ENCODE peak calls at places on chromosomes 5 and 9, in five cellular contexts. O, V, B, A and R are unnamed samples.
A peak's percentile ranks its signal among the peaks of the same experiment; 100 is the strongest.

GRCh38 chr9:14452539-14452938 is 138.6 kb upstream of the NFIB start:
- DNase-seq in B (no peak), O (no peak), V (no peak), A (no peak), R (no peak)

GRCh38 chr9:37034320-37034937 is 361 bp upstream of the PAX5 start:
- DNase-seq in B (peak; percentile 39), A (no peak), V (no peak), O (no peak), R (no peak)

GRCh38 chr5:159113405-159113804 is 13.7 kb upstream of the EBF1 start:
- DNase-seq in O (no peak), B (no peak), A (no peak), V (no peak), R (no peak)

GRCh38 chr5:63125392-63125791 is 546.8 kb downstream of the LRRC70 start:
- DNase-seq in O (no peak), V (no peak), A (no peak), B (no peak), R (no peak)

GRCh38 chr9:127904888-127905728 is 5.7 kb upstream of the ST6GALNAC6 start:
- DNase-seq in O (no peak), A (no peak), V (no peak), B (peak; percentile 80), R (no peak)

GRCh38 chr5:180873628-180874520 is 12.8 kb upstream of the ZFP62 start:
- DNase-seq in V (no peak), O (no peak), A (no peak), B (peak; percentile 40), R (no peak)

GRCh38 chr5:78534148-78535009 is 114.2 kb downstream of the LHFPL2 start:
- DNase-seq in O (no peak), B (no peak), V (no peak), A (no peak), R (no peak)

GRCh38 chr5:90528704-90529233 is 615 bp downstream of the LYSMD3 start:
- DNase-seq in V (peak; percentile 54), O (no peak), B (no peak), A (no peak), R (no peak)

GRCh38 chr5:154053468-154053867 is 14.7 kb downstream of the MFAP3 start:
- DNase-seq in O (no peak), B (no peak), A (no peak), V (no peak), R (no peak)

GRCh38 chr5:32677023-32677422 is 34.1 kb upstream of the NPR3 start:
- DNase-seq in A (no peak), O (no peak), B (no peak), V (no peak), R (no peak)

GRCh38 chr9:1216532-1216931 is 166.4 kb downstream of the DMRT2 start:
- DNase-seq in O (no peak), B (no peak), A (no peak), V (no peak), R (no peak)

GRCh38 chr5:141800629-141801028 is 77.6 kb downstream of the PCDH1 start:
- DNase-seq in A (no peak), V (no peak), O (no peak), B (no peak), R (no peak)

GRCh38 chr5:126054593-126055347 is 368.4 kb upstream of the GRAMD2B start:
- DNase-seq in V (no peak), B (no peak), O (no peak), A (no peak), R (no peak)

GRCh38 chr9:15142903-15143534 is 164.0 kb downstream of the TTC39B start:
- DNase-seq in O (no peak), A (no peak), V (peak; percentile 72), B (no peak), R (no peak)

GRCh38 chr9:105176194-105176593 is 68.3 kb upstream of the SLC44A1 start:
- DNase-seq in A (no peak), V (no peak), B (no peak), O (no peak), R (no peak)

GRCh38 chr9:86175223-86175622 is 75.9 kb upstream of the GOLM1 start:
- DNase-seq in A (no peak), B (no peak), V (no peak), O (no peak), R (no peak)

GRCh38 chr9:108271236-108271635 is 584.5 kb downstream of the ACTL7B start:
- DNase-seq in O (no peak), V (no peak), B (no peak), A (no peak), R (no peak)

GRCh38 chr5:162473051-162473714 is 405.6 kb downstream of the GABRG2 start:
- DNase-seq in V (no peak), O (no peak), B (no peak), A (no peak), R (no peak)

GRCh38 chr9:13970018-13970417 is 343.9 kb downstream of the NFIB start:
- DNase-seq in O (no peak), B (no peak), V (no peak), A (no peak), R (no peak)

GRCh38 chr9:77486968-77487367 is 161.2 kb downstream of the GNA14 start:
- DNase-seq in A (no peak), O (no peak), V (no peak), B (no peak), R (no peak)

GRCh38 chr5:60382761-60383160 is 317.2 kb downstream of the DEPDC1B start:
- DNase-seq in O (no peak), V (peak; percentile 31), B (no peak), A (no peak), R (no peak)
- TF ChIP-seq CTCF in O (peak; percentile 29), V (no peak), B (no peak), A (peak; percentile 18), R (no peak)

GRCh38 chr5:159448-160172 is 31.7 kb upstream of the LRRC14B start:
- DNase-seq in B (no peak), V (no peak), A (peak; percentile 18), O (peak; percentile 39), R (peak; percentile 9)

GRCh38 chr5:161541-162110 is 29.7 kb upstream of the LRRC14B start:
- DNase-seq in B (no peak), V (no peak), O (peak; percentile 27), A (peak; percentile 37), R (no peak)

GRCh38 chr5:162190-162564 is 29.1 kb upstream of the LRRC14B start:
- DNase-seq in B (no peak), A (peak; percentile 33), V (no peak), O (no peak), R (no peak)

GRCh38 chr5:160173-160510 is 31.2 kb upstream of the LRRC14B start:
- DNase-seq in A (peak; percentile 24), O (peak; percentile 23), B (no peak), V (no peak), R (peak; percentile 10)

DNA sequence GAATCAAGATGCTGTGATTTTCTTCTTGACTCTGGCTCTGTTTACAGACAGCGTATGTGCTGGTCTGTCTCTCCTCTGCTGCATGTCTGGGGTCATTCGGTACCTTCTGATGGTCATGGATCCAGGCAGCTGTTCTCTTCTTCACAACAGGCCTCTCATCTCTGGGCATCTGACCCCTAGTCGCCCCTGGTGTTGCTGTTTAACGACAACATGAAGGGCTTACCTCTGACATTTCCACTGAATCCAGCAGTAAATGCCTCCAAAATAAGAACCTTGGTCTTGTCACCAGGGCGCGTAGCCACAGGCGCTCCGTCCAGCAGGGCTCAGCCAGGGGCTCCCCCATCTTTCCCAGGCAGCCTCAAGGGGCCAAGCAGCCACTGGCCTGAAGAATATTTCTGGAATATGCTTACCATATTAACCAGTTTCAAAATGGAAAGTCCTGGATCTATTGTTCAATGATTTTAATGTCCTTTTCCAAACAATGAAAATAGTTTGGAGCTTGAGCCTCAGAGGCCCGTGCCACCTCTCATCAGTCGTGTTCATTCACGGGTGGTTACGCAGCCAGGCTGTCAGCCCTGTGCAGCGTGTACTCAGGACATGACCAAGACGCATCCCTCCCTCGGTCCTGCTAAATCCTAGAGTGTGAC is 30.3 kb upstream of the LRRC14B start:
- DNase-seq in B (no peak), O (peak; percentile 25), V (no peak), A (peak; percentile 24), R (peak; percentile 15)
- TF ChIP-seq POLR2A in B (no peak), O (no peak), V (no peak), A (no peak), R (no peak)

DNA sequence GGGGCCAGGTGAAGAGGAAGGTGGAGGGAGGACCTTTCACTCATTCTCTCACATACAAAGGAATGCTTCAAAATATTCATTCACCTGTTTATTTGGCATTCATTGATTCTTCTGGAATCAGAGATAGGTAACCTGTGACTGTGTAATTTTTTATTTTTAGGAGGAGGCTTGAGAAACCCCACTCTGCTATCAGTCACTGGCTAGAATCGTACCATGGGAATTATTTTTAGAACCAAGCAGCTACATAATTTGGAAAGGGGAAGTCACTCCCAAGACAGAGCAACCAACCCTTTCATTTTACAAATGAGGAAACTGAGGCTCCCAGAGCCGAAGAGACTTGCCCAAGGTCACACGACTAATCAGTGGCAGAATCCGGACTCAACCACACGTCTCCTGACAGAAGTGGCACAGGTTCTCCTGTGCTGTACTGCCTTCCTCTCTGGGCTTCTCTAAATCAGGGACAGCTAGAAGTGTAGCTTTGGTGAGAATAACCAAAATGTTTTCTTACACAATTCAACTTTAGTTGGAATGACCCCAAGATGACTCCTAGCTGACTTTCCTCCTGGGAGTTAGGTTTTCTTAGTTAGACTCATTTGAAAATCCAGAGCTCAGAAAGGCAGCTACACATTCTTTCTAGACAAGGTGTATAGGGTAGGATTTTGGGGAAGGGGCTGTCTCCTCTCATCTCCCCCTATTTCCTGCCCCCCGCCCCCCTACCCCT is 264.3 kb upstream of the PANK3 start:
- DNase-seq in V (no peak), B (no peak), O (no peak), A (no peak), R (no peak)
- H3K9me3 ChIP-seq in V (no peaks in the 10 kb centered on the region), B (no peaks in the 10 kb centered on the region), O (no peaks in the 10 kb centered on the region), A (no peaks in the 10 kb centered on the region), R (no peaks in the 10 kb centered on the region)

GRCh38 chr5:103941554-103941953 is 379.0 kb upstream of the NUDT12 start:
- DNase-seq in V (no peak), O (no peak), A (no peak), B (no peak), R (no peak)

GRCh38 chr5:103938151-103938671 is 375.6 kb upstream of the NUDT12 start:
- DNase-seq in O (no peak), B (no peak), V (no peak), A (no peak), R (no peak)

GRCh38 chr5:103943243-103943642 is 380.7 kb upstream of the NUDT12 start:
- DNase-seq in A (no peak), O (no peak), V (no peak), B (no peak), R (no peak)

DNA sequence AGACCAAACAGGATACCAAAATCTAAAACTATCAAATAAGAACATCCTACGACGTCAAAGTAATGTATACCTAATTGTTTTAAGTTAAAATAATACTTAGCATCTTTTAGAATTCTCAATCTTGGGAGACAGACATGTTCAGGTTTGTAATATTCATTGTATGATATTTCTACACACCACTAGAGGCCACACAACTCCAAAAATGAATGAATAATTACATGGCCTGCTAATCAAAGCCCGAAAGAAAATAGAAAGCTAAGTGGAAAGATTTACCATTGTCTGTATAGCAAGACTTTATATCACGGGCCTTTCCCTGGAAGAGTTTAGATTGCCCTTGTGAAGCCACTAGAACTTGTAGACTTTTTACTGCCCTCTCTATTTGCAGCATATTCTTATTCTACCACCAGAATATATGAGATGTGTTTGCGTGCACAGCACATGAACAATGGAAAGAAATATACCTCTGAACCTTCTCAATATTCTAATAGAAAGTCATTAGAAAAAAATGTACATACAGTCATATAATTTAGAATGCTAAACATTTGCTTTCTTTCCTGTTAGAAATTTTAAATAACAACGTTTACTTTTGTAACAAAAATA is 380.1 kb upstream of the NUDT12 start:
- DNase-seq in A (no peak), B (no peak), O (no peak), V (no peak), R (no peak)
- TF ChIP-seq CTCF in A (no peak), B (no peak), O (no peak), V (no peak), R (no peak)

GRCh38 chr9:124870723-124871122 is 8.8 kb downstream of the ARPC5L start:
- DNase-seq in O (no peak), B (no peak), V (no peak), A (no peak), R (no peak)
- TF ChIP-seq POLR2A in O (no peak), B (no peak), V (no peak), A (no peak), R (no peak)